ENCODE peak calls at places on chromosomes 16 and 17, in four cellular contexts. W is body of pancreas, V is aorta, E is ovary. P is an unnamed sample.
A peak's percentile ranks its signal among the peaks of the same experiment; 100 is the strongest.

GRCh38 chr16:30064746-30065111 is 831 bp upstream of the ALDOA start:
- DNase-seq in W (no peak), V (no peak), E (no peak), P (no peak)

GRCh38 chr17:58333396-58334207 is 5.0 kb upstream of the TSPOAP1 start:
- DNase-seq in W (no peak), V (no peak), E (no peak), P (no peak)

GRCh38 chr17:43006639-43007551 is at the start of gene IFI35:
- DNase-seq in W (peak; percentile 87), V (peak; percentile 93), E (peak; percentile 85), P (peak; percentile 87)

GRCh38 chr17:40596261-40596919 is 31.1 kb upstream of the CCR7 start:
- DNase-seq in W (no peak), V (no peak), E (no peak), P (no peak)

GRCh38 chr17:12994341-12995074 is 23.3 kb downstream of the ELAC2 start:
- DNase-seq in W (no peak), V (peak; percentile 59), E (no peak), P (no peak)

GRCh38 chr16:58377932-58378331 is 14.3 kb upstream of the GINS3 start:
- DNase-seq in W (no peak), V (no peak), E (no peak), P (no peak)

GRCh38 chr17:55795098-55795497 is 44.2 kb downstream of the PCTP start:
- DNase-seq in W (no peak), V (no peak), E (no peak), P (no peak)

GRCh38 chr17:51707216-51707615 is 446.9 kb downstream of the UTP18 start:
- DNase-seq in W (no peak), V (no peak), E (no peak), P (no peak)

GRCh38 chr17:42518046-42518754 is 17.8 kb upstream of the NAGLU start:
- DNase-seq in W (peak; percentile 53), V (peak; percentile 91), E (peak; percentile 83), P (peak; percentile 88)

GRCh38 chr16:47375423-47375822 is 85.4 kb downstream of the ITFG1 start:
- DNase-seq in W (no peak), V (no peak), E (no peak), P (no peak)

GRCh38 chr17:20944014-20944905 is 98.6 kb downstream of the USP22 start:
- DNase-seq in W (peak; percentile 85), V (no peak), E (no peak), P (no peak)

GRCh38 chr17:65177901-65178300 is 40.7 kb downstream of the RGS9 start:
- DNase-seq in W (no peak), V (no peak), E (no peak), P (no peak)

GRCh38 chr16:48720266-48720665 is 110.3 kb upstream of the N4BP1 start:
- DNase-seq in W (no peak), V (no peak), E (no peak), P (no peak)

GRCh38 chr16:50282010-50282538 is 15.7 kb downstream of the ADCY7 start:
- DNase-seq in W (peak; percentile 23), V (peak; percentile 84), E (no peak), P (peak; percentile 81)

GRCh38 chr16:87855852-87856715 is 13.2 kb downstream of the SLC7A5 start:
- DNase-seq in W (no peak), V (no peak), E (no peak), P (peak; percentile 48)

GRCh38 chr16:10090816-10091215 is 91.4 kb downstream of the GRIN2A start:
- DNase-seq in W (no peak), V (no peak), E (no peak), P (no peak)

GRCh38 chr16:75460441-75460840 is 4.0 kb downstream of the TMEM170A start:
- DNase-seq in W (no peak), V (no peak), E (no peak), P (no peak)

GRCh38 chr17:59829217-59830006 is 63.3 kb downstream of the TUBD1 start:
- DNase-seq in W (no peak), V (no peak), E (no peak), P (peak; percentile 56)

GRCh38 chr17:48577946-48578615 is at the start of gene HOXB4:
- DNase-seq in W (no peak), V (peak; percentile 92), E (no peak), P (peak; percentile 53)

GRCh38 chr16:9311303-9311954 is 220.0 kb downstream of the HAPSTR1 start:
- DNase-seq in W (no peak), V (no peak), E (no peak), P (no peak)

GRCh38 chr17:68489919-68490318 is 22.3 kb upstream of the PRKAR1A start:
- DNase-seq in W (no peak), V (no peak), E (no peak), P (no peak)

GRCh38 chr16:50202926-50203624 is 50.0 kb downstream of the TENT4B start:
- DNase-seq in W (no peak), V (no peak), E (no peak), P (no peak)

GRCh38 chr16:85750021-85750826 is 672 bp downstream of the C16orf74 start:
- DNase-seq in W (no peak), V (no peak), E (peak; percentile 44), P (no peak)

GRCh38 chr17:79892457-79893236 is 53.4 kb upstream of the CBX4 start:
- DNase-seq in W (no peak), V (peak; percentile 57), E (no peak), P (peak; percentile 33)